ENCODE peak calls at places on chromosome 20, in five cellular contexts. K is brain microvascular endothelial cell, P is neural crest cell, I is cardiac fibroblast, A is astrocyte of the spinal cord. J is an unnamed sample.
A peak's percentile ranks its signal among the peaks of the same experiment; 100 is the strongest.

GRCh38 chr20:23049201-23049932 is at the start of gene THBD:
- DNase-seq in K (peak; percentile 44), P (no peak), I (peak; percentile 70), A (peak; percentile 64), J (peak; percentile 37)

GRCh38 chr20:24915892-24916291 is 33.2 kb upstream of the CST7 start:
- DNase-seq in K (no peak), P (no peak), I (no peak), A (no peak), J (peak; percentile 15)

GRCh38 chr20:63973636-63974401 is 4.1 kb upstream of the ZNF512B start:
- DNase-seq in K (peak; percentile 71), P (peak; percentile 92), I (peak; percentile 88), A (peak; percentile 78), J (peak; percentile 89)

GRCh38 chr20:34083137-34083536 is 28.9 kb downstream of the EIF2S2 start:
- DNase-seq in K (peak; percentile 86), P (no peak), I (peak; percentile 98), A (peak; percentile 89), J (no peak)

GRCh38 chr20:39641423-39641822 is 679.3 kb downstream of the DHX35 start:
- DNase-seq in K (no peak), P (no peak), I (no peak), A (no peak), J (no peak)

GRCh38 chr20:47701612-47702011 is 83.7 kb downstream of the SULF2 start:
- DNase-seq in K (no peak), P (no peak), I (no peak), A (no peak), J (no peak)

GRCh38 chr20:19460386-19460785 is 247.9 kb downstream of the SLC24A3 start:
- DNase-seq in K (peak; percentile 27), P (no peak), I (peak; percentile 22), A (peak; percentile 78), J (no peak)

GRCh38 chr20:18669241-18670019 is 81.6 kb downstream of the DTD1 start:
- DNase-seq in K (peak; percentile 15), P (no peak), I (peak; percentile 42), A (peak; percentile 26), J (no peak)

GRCh38 chr20:24616258-24617079 is 147.0 kb downstream of the SYNDIG1 start:
- DNase-seq in K (no peak), P (no peak), I (no peak), A (no peak), J (no peak)

GRCh38 chr20:32829291-32830005 is 9.7 kb downstream of the MAPRE1 start:
- DNase-seq in K (no peak), P (no peak), I (no peak), A (no peak), J (no peak)

GRCh38 chr20:47540443-47541354 is 39.0 kb downstream of the NCOA3 start:
- DNase-seq in K (no peak), P (no peak), I (no peak), A (no peak), J (peak; percentile 50)

GRCh38 chr20:35743693-35744491 is 1.8 kb upstream of the RBM39 start:
- DNase-seq in K (no peak), P (no peak), I (no peak), A (no peak), J (no peak)

GRCh38 chr20:35738410-35739179 is 3.5 kb downstream of the RBM39 start:
- DNase-seq in K (no peak), P (no peak), I (no peak), A (no peak), J (no peak)

GRCh38 chr20:35742741-35743523 is 872 bp upstream of the RBM39 start:
- DNase-seq in K (no peak), P (no peak), I (peak; percentile 40), A (peak; percentile 53), J (peak; percentile 58)

GRCh38 chr20:35739294-35740163 is 2.5 kb downstream of the RBM39 start:
- DNase-seq in K (no peak), P (no peak), I (peak; percentile 53), A (peak; percentile 34), J (peak; percentile 20)

GRCh38 chr20:35741892-35742740 is at the start of gene RBM39:
- DNase-seq in K (peak; percentile 100), P (peak; percentile 99), I (peak; percentile 100), A (peak; percentile 100), J (peak; percentile 94)
- TF ChIP-seq CTCF in K (peak; percentile 63), P (peak; percentile 49), I (peak; percentile 48), A (peak; percentile 51), J (peak; percentile 37)

GRCh38 chr20:53652859-53653520 is 59.4 kb upstream of the ZNF217 start:
- DNase-seq in K (no peak), P (no peak), I (peak; percentile 38), A (no peak), J (no peak)
- TF ChIP-seq CTCF in K (no peak), P (no peak), I (no peak), A (no peak), J (no peak)

GRCh38 chr20:42027746-42028268 is 409.6 kb upstream of the CHD6 start:
- DNase-seq in K (no peak), P (no peak), I (no peak), A (no peak), J (no peak)
- TF ChIP-seq CTCF in K (no peak), P (peak; percentile 34), I (no peak), A (no peak), J (no peak)

DNA sequence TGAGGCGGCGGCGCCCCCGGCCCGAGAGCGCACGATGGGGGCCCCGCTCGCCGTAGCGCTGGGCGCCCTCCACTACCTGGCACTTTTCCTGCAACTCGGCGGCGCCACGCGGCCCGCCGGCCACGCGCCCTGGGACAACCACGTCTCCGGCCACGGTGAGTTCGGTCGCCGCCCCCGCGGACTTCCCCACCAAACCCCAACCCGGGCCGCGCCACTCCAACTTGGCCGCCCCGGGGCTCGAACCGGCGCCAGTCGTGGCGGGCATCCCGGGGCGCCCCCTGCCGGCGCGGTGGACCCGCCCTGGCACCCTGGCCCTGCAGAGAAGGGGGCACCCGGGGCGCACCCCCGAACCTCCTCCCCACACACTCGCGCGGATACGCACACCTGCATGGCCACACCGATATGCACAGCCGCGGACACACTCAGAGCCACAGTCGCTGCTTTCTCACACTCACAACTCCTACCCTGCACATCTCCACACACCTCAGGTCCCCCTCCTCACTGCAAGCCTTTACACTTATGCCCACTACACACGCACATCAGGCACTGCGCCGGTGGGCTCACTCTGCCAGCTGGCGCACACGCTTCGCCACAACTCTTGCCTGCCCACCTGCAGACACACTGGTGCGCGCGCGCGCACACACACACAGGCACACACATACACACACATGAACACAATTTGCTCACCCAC is 535 bp downstream of the VSTM2L start:
- DNase-seq in K (no peak), P (no peak), I (no peak), A (no peak), J (no peak)
- TF ChIP-seq CTCF in K (peak; percentile 17), P (peak; percentile 59), I (no peak), A (peak; percentile 37), J (peak; percentile 61)